ENCODE peak calls at places on chromosomes 1 and 21, in seven cellular contexts. One of them, this sample, is unnamed.

GRCh38 chr21:27365394-27365793 is 398.5 kb upstream of the ADAMTS5 start:
- DNase-seq in NCI-H187: no peak
- DNase-seq in G401: no peak
- DNase-seq in pons: no peak
- DNase-seq in neuronal stem cell: no peak
- DNase-seq in NCI-H748 treated with DMSO at 0.1 percent for 48 hours: no peak
- DNase-seq in DND-41: no peak
- DNase-seq in this sample: no peak

GRCh38 chr1:94335950-94336349 is 82.2 kb upstream of the ABCD3 start:
- DNase-seq in DND-41: peak; percentile 28
- DNase-seq in G401: peak; percentile 96
- DNase-seq in NCI-H748 treated with DMSO at 0.1 percent for 48 hours: peak; percentile 65
- DNase-seq in pons: peak; percentile 97
- DNase-seq in neuronal stem cell: peak; percentile 70
- DNase-seq in NCI-H187: no peak
- DNase-seq in this sample: peak; percentile 34

GRCh38 chr21:38120984-38121855 is 135.6 kb upstream of the KCNJ15 start:
- DNase-seq in pons: no peak
- DNase-seq in neuronal stem cell: no peak
- DNase-seq in NCI-H187: no peak
- DNase-seq in NCI-H748 treated with DMSO at 0.1 percent for 48 hours: no peak
- DNase-seq in G401: no peak
- DNase-seq in DND-41: no peak
- DNase-seq in this sample: no peak

GRCh38 chr1:184387871-184388670 is 1.2 kb downstream of the C1orf21 start:
- DNase-seq in NCI-H187: no peak
- DNase-seq in DND-41: no peak
- DNase-seq in NCI-H748 treated with DMSO at 0.1 percent for 48 hours: no peak
- DNase-seq in G401: peak; percentile 82
- DNase-seq in pons: peak; percentile 26
- DNase-seq in neuronal stem cell: no peak
- DNase-seq in this sample: peak; percentile 19

GRCh38 chr21:38743772-38744529 is 61.8 kb upstream of the ETS2 start:
- DNase-seq in NCI-H748 treated with DMSO at 0.1 percent for 48 hours: peak; percentile 34
- DNase-seq in DND-41: no peak
- DNase-seq in G401: no peak
- DNase-seq in neuronal stem cell: no peak
- DNase-seq in pons: no peak
- DNase-seq in NCI-H187: no peak
- DNase-seq in this sample: no peak

GRCh38 chr21:45385549-45386050 is 19.4 kb upstream of the COL18A1 start:
- DNase-seq in G401: no peak
- DNase-seq in NCI-H187: no peak
- DNase-seq in neuronal stem cell: no peak
- DNase-seq in NCI-H748 treated with DMSO at 0.1 percent for 48 hours: no peak
- DNase-seq in pons: no peak
- DNase-seq in DND-41: no peak
- DNase-seq in this sample: no peak

GRCh38 chr1:30870656-30871055 is 37.9 kb downstream of the SDC3 start:
- DNase-seq in G401: no peak
- DNase-seq in DND-41: no peak
- DNase-seq in pons: no peak
- DNase-seq in NCI-H187: no peak
- DNase-seq in neuronal stem cell: no peak
- DNase-seq in NCI-H748 treated with DMSO at 0.1 percent for 48 hours: no peak
- DNase-seq in this sample: no peak

GRCh38 chr1:84496498-84496897 is 9.7 kb upstream of the SPATA1 start:
- DNase-seq in DND-41: no peak
- DNase-seq in NCI-H748 treated with DMSO at 0.1 percent for 48 hours: no peak
- DNase-seq in pons: no peak
- DNase-seq in G401: no peak
- DNase-seq in neuronal stem cell: no peak
- DNase-seq in NCI-H187: no peak
- DNase-seq in this sample: no peak

This sample was measured in GM13977.